ENCODE peak calls at places on chromosomes 3 and 15, in seven cellular contexts. W, U, X, R, F, D and J are unnamed samples.

GRCh38 chr3:192747145-192747544 is 19.8 kb upstream of the FGF12 start:
- DNase-seq in W (no peak), U (no peak), X (no peak), R (no peak), F (no peak), D (no peak), J (no peak)

GRCh38 chr3:149678365-149678948 is 20.6 kb upstream of the WWTR1 start:
- DNase-seq in W (no peak), U (peak; percentile 42), X (no peak), R (no peak), F (peak; percentile 86), D (no peak), J (no peak)

GRCh38 chr3:152403632-152404066 is 134.9 kb downstream of the MBNL1 start:
- DNase-seq in W (no peak), U (no peak), X (no peak), R (no peak), F (no peak), D (no peak), J (peak; percentile 45)

GRCh38 chr3:141366285-141367037 is 1.8 kb upstream of the ZBTB38 start:
- DNase-seq in W (no peak), U (peak; percentile 95), X (no peak), R (no peak), F (peak; percentile 46), D (no peak), J (peak; percentile 67)

GRCh38 chr3:29065211-29065785 is 215.6 kb upstream of the RBMS3 start:
- DNase-seq in W (no peak), U (peak; percentile 95), X (no peak), R (no peak), F (peak; percentile 83), D (peak; percentile 14), J (peak; percentile 99)

GRCh38 chr3:27888562-27888961 is 166.4 kb upstream of the EOMES start:
- DNase-seq in W (no peak), U (no peak), X (no peak), R (no peak), F (no peak), D (no peak), J (no peak)

GRCh38 chr15:67941643-67942315 is 101.9 kb upstream of the RNU6-1 start:
- DNase-seq in W (no peak), U (peak; percentile 78), X (no peak), R (no peak), F (peak; percentile 32), D (no peak), J (peak; percentile 9)

GRCh38 chr3:152257246-152258074 is 11.3 kb upstream of the MBNL1 start:
- DNase-seq in W (no peak), U (no peak), X (no peak), R (no peak), F (no peak), D (no peak), J (no peak)

GRCh38 chr3:47567149-47567548 is 11.5 kb downstream of the CSPG5 start:
- DNase-seq in W (no peak), U (no peak), X (no peak), R (no peak), F (no peak), D (no peak), J (no peak)